ENCODE peak calls at places on chromosome 5, in ten cellular contexts. One of them, this sample, is unnamed.

GRCh38 chr5:56456002-56456401 is 222.9 kb upstream of the ANKRD55 start:
- DNase-seq in HFFc6: peak
- DNase-seq in HT-29: no peak
- DNase-seq in dorsolateral prefrontal cortex: no peak
- DNase-seq in neuronal stem cell: no peak
- DNase-seq in RPMI8226: no peak
- DNase-seq in brain microvascular endothelial cell: no peak
- DNase-seq in mesothelial cell of epicardium: no peak
- DNase-seq in RWPE1: no peak
- DNase-seq in NCI-H2081: no peak
- DNase-seq in this sample: no peak

GRCh38 chr5:115194671-115195070 is 25.0 kb upstream of the TRIM36 start:
- DNase-seq in HFFc6: no peak
- DNase-seq in HT-29: peak
- DNase-seq in dorsolateral prefrontal cortex: no peak
- DNase-seq in neuronal stem cell: no peak
- DNase-seq in RPMI8226: no peak
- DNase-seq in brain microvascular endothelial cell: no peak
- DNase-seq in mesothelial cell of epicardium: no peak
- DNase-seq in RWPE1: no peak
- DNase-seq in NCI-H2081: no peak
- DNase-seq in this sample: no peak

GRCh38 chr5:109364977-109365376 is 44.8 kb downstream of the PJA2 start:
- DNase-seq in HFFc6: no peak
- DNase-seq in HT-29: no peak
- DNase-seq in dorsolateral prefrontal cortex: no peak
- DNase-seq in neuronal stem cell: no peak
- DNase-seq in RPMI8226: no peak
- DNase-seq in brain microvascular endothelial cell: no peak
- DNase-seq in mesothelial cell of epicardium: no peak
- DNase-seq in RWPE1: no peak
- DNase-seq in NCI-H2081: no peak
- DNase-seq in this sample: no peak

GRCh38 chr5:8943301-8943700 is 602.6 kb downstream of the SEMA5A start:
- DNase-seq in HFFc6: no peak
- DNase-seq in HT-29: no peak
- DNase-seq in dorsolateral prefrontal cortex: no peak
- DNase-seq in neuronal stem cell: no peak
- DNase-seq in RPMI8226: no peak
- DNase-seq in brain microvascular endothelial cell: peak
- DNase-seq in mesothelial cell of epicardium: no peak
- DNase-seq in RWPE1: no peak
- DNase-seq in NCI-H2081: no peak
- DNase-seq in this sample: no peak

GRCh38 chr5:16456103-16456832 is 9.3 kb downstream of the ZNF622 start:
- DNase-seq in HFFc6: peak
- DNase-seq in HT-29: peak
- DNase-seq in dorsolateral prefrontal cortex: peak
- DNase-seq in neuronal stem cell: peak
- DNase-seq in RPMI8226: peak
- DNase-seq in brain microvascular endothelial cell: peak
- DNase-seq in mesothelial cell of epicardium: no peak
- DNase-seq in RWPE1: peak
- DNase-seq in NCI-H2081: peak
- DNase-seq in this sample: peak

GRCh38 chr5:157729858-157730257 is 1.4 kb upstream of the THG1L start:
- DNase-seq in HFFc6: no peak
- DNase-seq in HT-29: no peak
- DNase-seq in dorsolateral prefrontal cortex: no peak
- DNase-seq in neuronal stem cell: no peak
- DNase-seq in RPMI8226: peak
- DNase-seq in brain microvascular endothelial cell: no peak
- DNase-seq in mesothelial cell of epicardium: no peak
- DNase-seq in RWPE1: no peak
- DNase-seq in NCI-H2081: no peak
- DNase-seq in this sample: no peak

GRCh38 chr5:74232281-74232680 is 408.2 kb downstream of the ENC1 start:
- DNase-seq in HFFc6: peak
- DNase-seq in HT-29: no peak
- DNase-seq in dorsolateral prefrontal cortex: peak
- DNase-seq in neuronal stem cell: no peak
- DNase-seq in RPMI8226: no peak
- DNase-seq in brain microvascular endothelial cell: peak
- DNase-seq in mesothelial cell of epicardium: no peak
- DNase-seq in RWPE1: peak
- DNase-seq in NCI-H2081: no peak
- DNase-seq in this sample: no peak

GRCh38 chr5:141430332-141431113 is at the start of gene PCDHGA12:
- DNase-seq in HFFc6: peak
- DNase-seq in HT-29: no peak
- DNase-seq in dorsolateral prefrontal cortex: no peak
- DNase-seq in neuronal stem cell: no peak
- DNase-seq in RPMI8226: peak
- DNase-seq in brain microvascular endothelial cell: peak
- DNase-seq in mesothelial cell of epicardium: no peak
- DNase-seq in RWPE1: peak
- DNase-seq in NCI-H2081: no peak
- DNase-seq in this sample: no peak

GRCh38 chr5:39495294-39495693 is 70.5 kb upstream of the DAB2 start:
- DNase-seq in HFFc6: no peak
- DNase-seq in HT-29: no peak
- DNase-seq in dorsolateral prefrontal cortex: no peak
- DNase-seq in neuronal stem cell: no peak
- DNase-seq in RPMI8226: no peak
- DNase-seq in brain microvascular endothelial cell: no peak
- DNase-seq in mesothelial cell of epicardium: no peak
- DNase-seq in RWPE1: no peak
- DNase-seq in NCI-H2081: no peak
- DNase-seq in this sample: no peak